ENCODE peak calls at places on chromosomes 4 and X, in eight cellular contexts. P is activated B cell treated with CpG ODN at 0.5 μM for 24 hours, Z is OCI-LY7, K is omental fat pad, W is keratinocyte, T is Calu3, R is AG09319, A is transverse colon. D is an unnamed sample.
A peak's percentile ranks its signal among the peaks of the same experiment; 100 is the strongest.

GRCh38 chr4:1093391-1094335 is 19.7 kb downstream of the RNF212 start:
- DNase-seq in P (no peak), Z (no peak), K (no peak), W (no peak), T (no peak), R (no peak), A (no peak), D (no peak)

GRCh38 chrX:101676571-101676970 is 16.9 kb upstream of the ARMCX2 start:
- DNase-seq in P (no peak), Z (no peak), K (no peak), W (no peak), T (no peak), R (no peak), A (no peak), D (no peak)

GRCh38 chrX:23784487-23785301 is 1.7 kb downstream of the SAT1 start:
- DNase-seq in P (no peak), Z (peak; percentile 63), K (no peak), W (no peak), T (no peak), R (peak; percentile 72), A (no peak), D (peak; percentile 34)

GRCh38 chr4:96016615-96017299 is 176.9 kb downstream of the PDHA2 start:
- DNase-seq in P (no peak), Z (no peak), K (no peak), W (no peak), T (no peak), R (no peak), A (no peak), D (peak; percentile 4)

GRCh38 chr4:61923179-61923578 is 723.1 kb downstream of the ADGRL3 start:
- DNase-seq in P (no peak), Z (no peak), K (no peak), W (no peak), T (no peak), R (no peak), A (no peak), D (no peak)

GRCh38 chr4:176209535-176209934 is 14.2 kb upstream of the SPATA4 start:
- DNase-seq in P (no peak), Z (no peak), K (no peak), W (no peak), T (no peak), R (no peak), A (no peak), D (no peak)

GRCh38 chr4:90769251-90769650 is 642.1 kb downstream of the CCSER1 start:
- DNase-seq in P (no peak), Z (no peak), K (no peak), W (no peak), T (no peak), R (no peak), A (no peak), D (no peak)

GRCh38 chrX:28205905-28206304 is 224.7 kb upstream of the DCAF8L1 start:
- DNase-seq in P (no peak), Z (no peak), K (no peak), W (no peak), T (peak; percentile 6), R (no peak), A (no peak), D (no peak)

GRCh38 chrX:50107470-50107869 is 93.3 kb downstream of the AKAP4 start:
- DNase-seq in P (no peak), Z (no peak), K (no peak), W (no peak), T (no peak), R (no peak), A (no peak), D (no peak)

GRCh38 chr4:87375719-87376291 is 15.2 kb downstream of the HSD17B11 start:
- DNase-seq in P (no peak), Z (peak; percentile 45), K (no peak), W (no peak), T (no peak), R (peak; percentile 74), A (no peak), D (no peak)

GRCh38 chr4:76226418-76226817 is 12.8 kb upstream of the SCARB2 start:
- DNase-seq in P (no peak), Z (no peak), K (no peak), W (no peak), T (no peak), R (no peak), A (peak; percentile 39), D (no peak)

GRCh38 chrX:28625223-28625622 is 38.0 kb downstream of the IL1RAPL1 start:
- DNase-seq in P (no peak), Z (no peak), K (no peak), W (no peak), T (no peak), R (no peak), A (no peak), D (no peak)

GRCh38 chr4:25100156-25100555 is 60.1 kb downstream of the SEPSECS start:
- DNase-seq in P (no peak), Z (no peak), K (no peak), W (no peak), T (no peak), R (no peak), A (no peak), D (no peak)

GRCh38 chr4:153153339-153153851 is 50.8 kb upstream of the TRIM2 start:
- DNase-seq in P (peak; percentile 63), Z (peak; percentile 22), K (no peak), W (no peak), T (peak; percentile 60), R (no peak), A (peak; percentile 72), D (peak; percentile 56)

GRCh38 chr4:114378306-114378903 is 220.2 kb upstream of the UGT8 start:
- DNase-seq in P (no peak), Z (no peak), K (no peak), W (no peak), T (peak; percentile 11), R (no peak), A (no peak), D (no peak)

GRCh38 chr4:168218663-168219062 is 99.9 kb downstream of the DDX60 start:
- DNase-seq in P (no peak), Z (no peak), K (no peak), W (no peak), T (peak; percentile 1), R (no peak), A (no peak), D (no peak)

GRCh38 chr4:1233641-1234277 is 15.2 kb downstream of the CTBP1 start:
- DNase-seq in P (no peak), Z (no peak), K (no peak), W (no peak), T (no peak), R (no peak), A (no peak), D (no peak)

DNA sequence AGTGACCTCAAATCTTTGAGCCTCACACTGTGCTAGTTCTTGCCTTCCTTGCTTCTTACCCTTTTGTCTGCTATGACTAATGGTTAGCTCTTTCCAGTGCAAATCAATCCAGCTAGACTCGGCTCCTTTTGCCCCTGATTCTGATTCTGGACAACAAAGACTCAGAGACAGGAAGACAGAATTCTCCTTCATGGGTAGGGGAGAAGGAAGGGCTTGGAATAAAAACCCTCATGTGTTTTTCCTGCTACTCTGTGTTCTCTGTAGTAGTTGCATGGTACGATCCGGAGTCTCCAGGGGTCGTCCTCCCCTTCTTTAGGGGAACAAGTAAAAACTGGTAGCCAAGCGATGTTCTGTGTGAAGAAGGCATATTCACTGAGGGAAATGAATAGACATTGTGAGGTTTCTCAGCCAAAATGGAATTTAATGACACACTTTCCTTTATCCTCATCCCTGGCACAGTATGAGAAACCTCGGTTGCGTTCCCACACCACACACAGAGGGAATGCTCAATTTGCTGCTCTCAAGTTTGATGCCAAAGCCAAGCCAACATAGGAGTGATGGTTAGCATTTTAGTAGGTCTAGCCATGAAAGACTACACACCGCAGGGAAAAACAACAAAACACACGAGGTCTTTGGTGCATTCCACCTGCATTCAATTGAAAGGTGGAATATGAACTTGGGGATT is 6.3 kb upstream of the LIMCH1 start:
- DNase-seq in P (no peak), Z (no peak), K (no peak), W (no peak), T (no peak), R (no peak), A (no peak), D (no peak)
- TF ChIP-seq CTCF in P (no peak), Z (no peak), K (no peak), W (no peak), T (no peak), R (no peak), A (no peak), D (no peak)

GRCh38 chr4:47383829-47384427 is 79.6 kb downstream of the COMMD8 start:
- DNase-seq in P (no peak), Z (peak; percentile 43), K (no peak), W (no peak), T (no peak), R (no peak), A (no peak), D (peak; percentile 34)
- TF ChIP-seq CTCF in P (no peak), Z (peak; percentile 86), K (no peak), W (peak; percentile 28), T (no peak), R (peak; percentile 47), A (peak; percentile 56), D (peak; percentile 17)

DNA sequence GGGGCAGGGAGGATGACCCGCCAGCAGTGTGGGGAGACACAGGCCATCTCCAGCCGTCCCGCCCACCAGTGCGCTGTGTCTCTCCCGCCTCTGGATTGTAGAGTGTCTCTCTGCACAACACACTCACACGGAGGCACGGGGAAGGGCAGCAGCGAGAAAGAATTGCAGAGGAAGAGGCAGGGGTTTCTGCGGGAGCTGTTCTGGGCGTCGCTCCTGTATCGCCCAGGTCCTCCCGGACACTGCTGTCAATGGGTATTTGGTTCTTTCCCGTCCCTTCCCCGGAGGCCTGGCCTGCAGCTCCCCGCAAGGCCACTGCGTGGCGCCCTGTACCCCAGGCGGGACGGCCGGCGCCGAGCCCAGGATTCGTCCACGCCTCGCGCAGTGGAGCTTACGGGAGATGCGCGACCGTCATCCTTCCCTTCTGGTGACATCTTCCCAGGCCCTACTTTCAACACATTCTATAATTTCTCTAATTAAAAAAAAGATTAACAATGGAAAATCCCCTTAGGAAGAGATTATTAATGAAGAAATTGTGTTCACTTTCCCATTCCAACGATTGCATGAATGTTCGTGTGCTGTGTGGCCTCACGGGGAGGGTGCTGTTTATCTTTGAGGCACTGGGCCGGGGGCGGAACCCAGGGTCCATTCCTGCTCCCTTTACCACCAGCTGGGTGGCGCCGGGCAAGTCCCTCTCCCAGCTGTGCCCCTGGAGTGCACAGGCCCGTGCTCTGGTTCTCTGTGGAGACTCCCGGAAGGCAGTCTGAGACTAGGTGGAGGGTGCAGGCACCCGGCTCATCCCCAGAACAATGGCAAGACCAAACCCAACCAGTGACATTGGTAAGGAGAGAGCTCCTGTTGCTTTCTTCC is 95.7 kb downstream of the CPZ start:
- DNase-seq in P (no peak), Z (no peak), K (no peak), W (no peak), T (no peak), R (no peak), A (peak; percentile 13), D (peak; percentile 58)
- TF ChIP-seq CTCF in P (no peak), Z (peak; percentile 55), K (no peak), W (peak; percentile 38), T (no peak), R (peak; percentile 28), A (peak; percentile 51), D (peak; percentile 11)

GRCh38 chrX:119288890-119289393 is 52.9 kb downstream of the PGRMC1 start:
- DNase-seq in P (no peak), Z (no peak), K (no peak), W (no peak), T (no peak), R (no peak), A (no peak), D (no peak)

DNA sequence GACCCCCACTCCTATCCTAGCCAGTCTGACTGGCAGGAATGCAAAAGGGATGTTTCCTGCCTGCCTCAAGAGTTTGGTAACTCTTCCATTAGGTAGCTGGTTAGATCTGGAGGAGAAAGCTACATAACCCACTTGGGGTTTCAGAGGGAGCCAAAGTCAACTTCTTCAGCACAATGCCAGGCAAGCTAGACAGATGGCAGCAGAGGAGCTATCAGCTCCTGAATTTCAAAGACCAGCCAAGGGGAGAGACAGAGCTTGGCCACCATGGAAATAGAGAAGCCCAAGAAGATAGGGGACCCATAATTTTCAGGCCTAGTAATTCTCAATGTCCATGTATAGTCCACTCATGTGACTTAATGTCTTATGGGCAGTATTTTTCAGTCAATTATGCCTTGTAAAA is 56.4 kb downstream of the PGRMC1 start:
- DNase-seq in P (no peak), Z (no peak), K (no peak), W (no peak), T (no peak), R (no peak), A (no peak), D (no peak)
- TF ChIP-seq CTCF in P (no peak), Z (peak; percentile 18), K (no peak), W (peak; percentile 21), T (no peak), R (no peak), A (peak; percentile 8), D (no peak)

D was measured in GM13976.